ENCODE peak calls at places on chromosome 10, in six cellular contexts. One of them, this sample, is unnamed. For H3K27me3, the result is how much of the 10 kb centered on the place peaks cover.

GRCh38 chr10:78414380-78414779 is 380.7 kb downstream of the RPS24 start:
- DNase-seq in fibroblast of lung: no peak
- DNase-seq in hepatocyte: no peak
- DNase-seq in astrocyte: no peak
- DNase-seq in esophagus squamous epithelium: no peak
- DNase-seq in endothelial cell of umbilical vein: no peak
- DNase-seq in this sample: no peak

GRCh38 chr10:26839966-26840627 is 20.7 kb downstream of the ABI1 start:
- DNase-seq in endothelial cell of umbilical vein: no peak
- DNase-seq in esophagus squamous epithelium: no peak
- DNase-seq in hepatocyte: no peak
- DNase-seq in astrocyte: peak
- DNase-seq in fibroblast of lung: peak
- DNase-seq in this sample: no peak

GRCh38 chr10:22544325-22545068 is 169.9 kb downstream of the PIP4K2A start:
- DNase-seq in hepatocyte: no peak
- DNase-seq in fibroblast of lung: no peak
- DNase-seq in endothelial cell of umbilical vein: no peak
- DNase-seq in astrocyte: no peak
- DNase-seq in esophagus squamous epithelium: no peak
- DNase-seq in this sample: no peak

GRCh38 chr10:106571216-106571954 is 593.1 kb downstream of the SORCS1 start:
- DNase-seq in esophagus squamous epithelium: no peak
- DNase-seq in hepatocyte: peak
- DNase-seq in astrocyte: peak
- DNase-seq in endothelial cell of umbilical vein: no peak
- DNase-seq in fibroblast of lung: peak
- DNase-seq in this sample: no peak

GRCh38 chr10:558331-558730 is 131.1 kb downstream of the DIP2C start:
- DNase-seq in fibroblast of lung: no peak
- DNase-seq in endothelial cell of umbilical vein: no peak
- DNase-seq in hepatocyte: no peak
- DNase-seq in esophagus squamous epithelium: no peak
- DNase-seq in astrocyte: no peak
- DNase-seq in this sample: no peak

GRCh38 chr10:113216068-113216467 is 266.0 kb downstream of the TCF7L2 start:
- DNase-seq in fibroblast of lung: no peak
- DNase-seq in esophagus squamous epithelium: no peak
- DNase-seq in endothelial cell of umbilical vein: no peak
- DNase-seq in astrocyte: no peak
- DNase-seq in hepatocyte: no peak
- DNase-seq in this sample: no peak

GRCh38 chr10:52940921-52941320 is 168.3 kb upstream of the MBL2 start:
- DNase-seq in endothelial cell of umbilical vein: no peak
- DNase-seq in astrocyte: no peak
- DNase-seq in esophagus squamous epithelium: no peak
- DNase-seq in hepatocyte: no peak
- DNase-seq in fibroblast of lung: no peak
- DNase-seq in this sample: peak

GRCh38 chr10:34850558-34850957 is 35.5 kb upstream of the PARD3 start:
- DNase-seq in endothelial cell of umbilical vein: no peak
- DNase-seq in astrocyte: no peak
- DNase-seq in esophagus squamous epithelium: no peak
- DNase-seq in hepatocyte: no peak
- DNase-seq in fibroblast of lung: no peak
- DNase-seq in this sample: no peak

GRCh38 chr10:89741126-89741762 is 39.9 kb downstream of the KIF20B start:
- DNase-seq in astrocyte: no peak
- DNase-seq in fibroblast of lung: no peak
- DNase-seq in hepatocyte: no peak
- DNase-seq in endothelial cell of umbilical vein: no peak
- DNase-seq in esophagus squamous epithelium: no peak
- DNase-seq in this sample: no peak

GRCh38 chr10:22597142-22597541 is 117.2 kb downstream of the PIP4K2A start:
- DNase-seq in esophagus squamous epithelium: no peak
- DNase-seq in fibroblast of lung: no peak
- DNase-seq in hepatocyte: no peak
- DNase-seq in endothelial cell of umbilical vein: no peak
- DNase-seq in astrocyte: peak
- DNase-seq in this sample: no peak

DNA sequence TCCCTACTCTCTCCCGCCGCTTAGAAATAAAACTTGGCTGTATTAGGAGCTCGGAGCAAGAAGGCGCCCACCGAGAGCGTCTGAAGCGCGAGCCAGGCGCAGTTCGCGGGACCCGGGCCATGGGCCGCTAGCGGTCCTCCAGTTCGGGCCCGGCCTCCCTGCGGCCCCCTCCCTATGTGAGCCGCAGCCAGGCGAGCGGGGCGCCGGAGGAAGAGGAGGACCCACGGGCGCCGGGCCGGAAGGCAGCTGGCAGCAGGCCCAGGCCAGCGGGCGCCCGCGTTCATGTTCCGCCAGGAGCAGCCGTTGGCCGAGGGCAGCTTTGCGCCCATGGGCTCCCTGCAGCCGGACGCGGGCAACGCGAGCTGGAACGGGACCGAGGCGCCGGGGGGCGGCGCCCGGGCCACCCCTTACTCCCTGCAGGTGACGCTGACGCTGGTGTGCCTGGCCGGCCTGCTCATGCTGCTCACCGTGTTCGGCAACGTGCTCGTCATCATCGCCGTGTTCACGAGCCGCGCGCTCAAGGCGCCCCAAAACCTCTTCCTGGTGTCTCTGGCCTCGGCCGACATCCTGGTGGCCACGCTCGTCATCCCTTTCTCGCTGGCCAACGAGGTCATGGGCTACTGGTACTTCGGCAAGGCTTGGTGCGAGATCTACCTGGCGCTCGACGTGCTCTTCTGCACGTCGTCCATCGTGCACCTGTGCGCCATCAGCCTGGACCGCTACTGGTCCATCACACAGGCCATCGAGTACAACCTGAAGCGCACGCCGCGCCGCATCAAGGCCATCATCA is 1.1 kb downstream of the ADRA2A start:
- DNase-seq in hepatocyte: peak
- DNase-seq in astrocyte: no peak
- DNase-seq in esophagus squamous epithelium: no peak
- DNase-seq in endothelial cell of umbilical vein: peak
- DNase-seq in fibroblast of lung: no peak
- DNase-seq in this sample: peak
- H3K27me3 ChIP-seq in hepatocyte: half or more
- H3K27me3 ChIP-seq in astrocyte: half or more
- H3K27me3 ChIP-seq in esophagus squamous epithelium: under half
- H3K27me3 ChIP-seq in endothelial cell of umbilical vein: under half
- H3K27me3 ChIP-seq in fibroblast of lung: under half
- H3K27me3 ChIP-seq in this sample: half or more

DNA sequence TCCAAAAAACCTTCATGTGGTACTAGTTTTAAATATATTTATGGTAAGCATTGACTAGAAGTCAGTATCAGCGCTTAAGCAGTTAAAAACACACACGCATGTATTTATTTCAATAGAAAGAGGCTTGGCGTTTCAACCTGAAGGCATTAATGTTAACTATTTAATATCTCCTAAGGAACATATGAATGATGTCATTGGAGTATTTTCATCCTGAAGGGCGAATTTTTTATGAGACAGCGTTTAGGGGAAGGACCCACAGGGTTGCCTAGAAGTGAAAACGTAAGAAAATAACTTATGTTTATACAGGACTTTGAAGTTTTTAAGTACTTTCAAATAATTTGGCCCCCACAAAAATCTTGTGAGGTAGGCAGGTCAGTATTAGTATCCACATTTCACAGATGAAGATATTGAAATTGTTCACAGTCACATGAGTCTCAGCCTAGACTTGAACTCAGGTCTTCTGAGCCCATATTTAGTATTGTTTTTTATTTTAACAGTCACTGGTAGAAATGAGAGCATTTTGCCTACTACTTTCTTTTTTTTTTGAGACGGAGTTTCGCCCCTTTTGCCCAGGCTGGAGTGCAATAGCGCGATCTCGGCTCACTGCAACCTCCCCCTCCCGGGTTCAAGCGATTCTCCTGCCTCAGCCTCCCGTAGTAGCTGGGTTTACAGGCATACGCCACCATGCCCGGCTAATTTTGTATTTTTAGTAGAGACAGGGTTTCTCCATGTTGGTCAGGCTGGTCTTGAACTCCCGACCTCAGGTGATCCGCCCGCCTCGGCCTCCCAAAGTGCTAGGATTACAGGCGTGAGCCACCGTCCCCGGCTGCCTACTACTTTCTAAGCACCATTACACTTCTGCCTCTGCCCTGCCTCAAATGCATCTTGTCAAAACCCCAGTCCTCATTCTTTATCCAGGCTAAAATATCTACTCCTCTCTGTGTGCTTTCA is 1.8 kb downstream of the SLK start:
- DNase-seq in hepatocyte: no peak
- DNase-seq in endothelial cell of umbilical vein: peak
- DNase-seq in esophagus squamous epithelium: no peak
- DNase-seq in astrocyte: no peak
- DNase-seq in fibroblast of lung: peak
- DNase-seq in this sample: no peak
- H3K27ac ChIP-seq in hepatocyte: peak
- H3K27ac ChIP-seq in endothelial cell of umbilical vein: peak
- H3K27ac ChIP-seq in esophagus squamous epithelium: peak
- H3K27ac ChIP-seq in astrocyte: no peak
- H3K27ac ChIP-seq in fibroblast of lung: peak
- H3K27ac ChIP-seq in this sample: peak

GRCh38 chr10:3162533-3162932 is 10.0 kb downstream of the PITRM1 start:
- DNase-seq in fibroblast of lung: no peak
- DNase-seq in hepatocyte: no peak
- DNase-seq in astrocyte: no peak
- DNase-seq in esophagus squamous epithelium: no peak
- DNase-seq in endothelial cell of umbilical vein: no peak
- DNase-seq in this sample: no peak
- TF ChIP-seq CTCF in fibroblast of lung: no peak
- TF ChIP-seq CTCF in hepatocyte: no peak
- TF ChIP-seq CTCF in astrocyte: no peak
- TF ChIP-seq CTCF in esophagus squamous epithelium: no peak
- TF ChIP-seq CTCF in endothelial cell of umbilical vein: no peak
- TF ChIP-seq CTCF in this sample: no peak

GRCh38 chr10:54262726-54263125 is 538.3 kb downstream of the PCDH15 start:
- DNase-seq in fibroblast of lung: no peak
- DNase-seq in endothelial cell of umbilical vein: no peak
- DNase-seq in esophagus squamous epithelium: no peak
- DNase-seq in astrocyte: no peak
- DNase-seq in hepatocyte: no peak
- DNase-seq in this sample: no peak
- H3K27me3 ChIP-seq in fibroblast of lung: under half
- H3K27me3 ChIP-seq in endothelial cell of umbilical vein: under half
- H3K27me3 ChIP-seq in esophagus squamous epithelium: under half
- H3K27me3 ChIP-seq in astrocyte: under half
- H3K27me3 ChIP-seq in hepatocyte: under half
- H3K27me3 ChIP-seq in this sample: under half

GRCh38 chr10:93379366-93380042 is 102.6 kb downstream of the MYOF start:
- DNase-seq in astrocyte: peak
- DNase-seq in fibroblast of lung: peak
- DNase-seq in hepatocyte: no peak
- DNase-seq in endothelial cell of umbilical vein: peak
- DNase-seq in esophagus squamous epithelium: no peak
- DNase-seq in this sample: no peak

GRCh38 chr10:93380043-93380565 is 102.0 kb downstream of the MYOF start:
- DNase-seq in hepatocyte: no peak
- DNase-seq in astrocyte: no peak
- DNase-seq in fibroblast of lung: peak
- DNase-seq in esophagus squamous epithelium: no peak
- DNase-seq in endothelial cell of umbilical vein: no peak
- DNase-seq in this sample: no peak

GRCh38 chr10:93378039-93378438 is 104.1 kb downstream of the MYOF start:
- DNase-seq in esophagus squamous epithelium: no peak
- DNase-seq in astrocyte: no peak
- DNase-seq in fibroblast of lung: no peak
- DNase-seq in hepatocyte: no peak
- DNase-seq in endothelial cell of umbilical vein: peak
- DNase-seq in this sample: no peak

DNA sequence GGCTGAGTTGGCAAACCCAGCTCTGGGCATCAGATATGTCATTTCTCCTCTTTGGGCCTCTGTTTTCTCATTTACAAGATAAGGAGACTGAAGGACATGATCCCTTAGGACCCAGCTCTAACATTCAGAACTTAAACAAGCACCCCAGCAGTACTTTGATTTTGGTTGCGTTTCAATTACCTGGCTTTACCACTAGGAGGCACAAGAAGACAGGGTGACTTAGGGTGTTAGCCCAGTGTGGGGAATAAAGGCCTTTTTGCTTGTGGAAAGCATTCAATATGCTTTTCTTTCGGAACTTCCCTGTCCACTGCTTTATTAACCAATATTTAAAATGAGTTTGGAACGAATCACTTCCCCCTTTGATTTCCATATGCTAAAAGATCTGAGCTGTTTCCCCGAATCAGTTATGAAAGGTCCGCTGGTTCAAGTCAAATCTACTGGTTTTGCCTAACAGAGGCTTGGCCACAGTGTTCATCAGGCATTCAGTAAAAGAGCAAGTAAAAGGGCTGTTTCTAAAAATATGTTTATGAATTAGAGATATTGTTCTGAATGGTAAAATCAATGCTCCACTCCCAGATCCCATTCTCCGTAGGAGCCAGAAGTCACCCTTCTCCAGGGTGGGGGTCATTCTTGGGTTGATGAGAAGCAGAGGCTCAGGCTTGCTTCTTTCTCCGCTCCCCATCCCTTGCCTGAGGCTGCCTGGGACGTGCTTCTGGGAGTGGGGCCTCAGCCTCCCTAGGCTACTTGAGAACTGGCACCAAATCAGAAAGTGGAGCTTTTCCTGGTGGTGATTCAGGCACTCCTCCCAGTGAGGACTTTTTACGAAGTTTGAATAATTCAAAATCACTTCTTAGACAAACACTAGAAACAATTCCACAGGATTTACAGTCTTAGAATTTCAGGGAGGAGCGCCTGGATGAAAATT is 105.5 kb downstream of the MYOF start:
- DNase-seq in astrocyte: peak
- DNase-seq in hepatocyte: peak
- DNase-seq in fibroblast of lung: peak
- DNase-seq in endothelial cell of umbilical vein: peak
- DNase-seq in esophagus squamous epithelium: no peak
- DNase-seq in this sample: peak
- H3K27ac ChIP-seq in astrocyte: peak
- H3K27ac ChIP-seq in hepatocyte: peak
- H3K27ac ChIP-seq in fibroblast of lung: peak
- H3K27ac ChIP-seq in endothelial cell of umbilical vein: peak
- H3K27ac ChIP-seq in esophagus squamous epithelium: peak
- H3K27ac ChIP-seq in this sample: peak

GRCh38 chr10:123651421-123652047 is 14.6 kb upstream of the GPR26 start:
- DNase-seq in fibroblast of lung: no peak
- DNase-seq in hepatocyte: no peak
- DNase-seq in esophagus squamous epithelium: no peak
- DNase-seq in endothelial cell of umbilical vein: no peak
- DNase-seq in astrocyte: no peak
- DNase-seq in this sample: no peak

GRCh38 chr10:123655763-123656162 is 10.4 kb upstream of the GPR26 start:
- DNase-seq in endothelial cell of umbilical vein: no peak
- DNase-seq in esophagus squamous epithelium: no peak
- DNase-seq in fibroblast of lung: no peak
- DNase-seq in hepatocyte: no peak
- DNase-seq in astrocyte: no peak
- DNase-seq in this sample: no peak
- TF ChIP-seq CTCF in endothelial cell of umbilical vein: no peak
- TF ChIP-seq CTCF in esophagus squamous epithelium: no peak
- TF ChIP-seq CTCF in fibroblast of lung: no peak
- TF ChIP-seq CTCF in hepatocyte: no peak
- TF ChIP-seq CTCF in astrocyte: no peak
- TF ChIP-seq CTCF in this sample: no peak